ENCODE peak calls at places on chromosomes 6 and 20, in five cellular contexts. One of them, this sample, is unnamed. For H3K4me1, the result is how much of the 10 kb centered on the place peaks cover.

GRCh38 chr6:26207248-26207801 is 120.1 kb downstream of the HFE start:
- DNase-seq in CD8-positive, alpha-beta memory T cell: peak
- DNase-seq in prostate gland: no peak
- DNase-seq in HCT116: no peak
- DNase-seq in IMR-90: no peak
- DNase-seq in this sample: no peak

GRCh38 chr6:45927421-45928234 is 88.0 kb downstream of the CLIC5 start:
- DNase-seq in CD8-positive, alpha-beta memory T cell: no peak
- DNase-seq in prostate gland: no peak
- DNase-seq in HCT116: no peak
- DNase-seq in IMR-90: no peak
- DNase-seq in this sample: no peak

GRCh38 chr6:88586371-88587157 is 376.9 kb downstream of the RNGTT start:
- DNase-seq in CD8-positive, alpha-beta memory T cell: no peak
- DNase-seq in prostate gland: no peak
- DNase-seq in HCT116: no peak
- DNase-seq in IMR-90: no peak
- DNase-seq in this sample: no peak

GRCh38 chr20:46752639-46753235 is 43.3 kb downstream of the SLC2A10 start:
- DNase-seq in CD8-positive, alpha-beta memory T cell: peak
- DNase-seq in prostate gland: peak
- DNase-seq in HCT116: no peak
- DNase-seq in IMR-90: peak
- DNase-seq in this sample: no peak

GRCh38 chr6:105209950-105210706 is 30.3 kb upstream of the POPDC3 start:
- DNase-seq in CD8-positive, alpha-beta memory T cell: no peak
- DNase-seq in prostate gland: no peak
- DNase-seq in HCT116: peak
- DNase-seq in IMR-90: peak
- DNase-seq in this sample: no peak

GRCh38 chr6:104973404-104973803 is 16.5 kb downstream of the LIN28B start:
- DNase-seq in CD8-positive, alpha-beta memory T cell: no peak
- DNase-seq in prostate gland: no peak
- DNase-seq in HCT116: no peak
- DNase-seq in IMR-90: no peak
- DNase-seq in this sample: no peak

GRCh38 chr20:22346716-22347115 is 237.7 kb downstream of the FOXA2 start:
- DNase-seq in CD8-positive, alpha-beta memory T cell: no peak
- DNase-seq in prostate gland: no peak
- DNase-seq in HCT116: no peak
- DNase-seq in IMR-90: no peak
- DNase-seq in this sample: no peak

GRCh38 chr6:99512033-99512432 is 3.2 kb downstream of the USP45 start:
- DNase-seq in CD8-positive, alpha-beta memory T cell: no peak
- DNase-seq in prostate gland: no peak
- DNase-seq in HCT116: no peak
- DNase-seq in IMR-90: peak
- DNase-seq in this sample: no peak

GRCh38 chr20:31560094-31560899 is 44.8 kb upstream of the ID1 start:
- DNase-seq in CD8-positive, alpha-beta memory T cell: peak
- DNase-seq in prostate gland: peak
- DNase-seq in HCT116: peak
- DNase-seq in IMR-90: peak
- DNase-seq in this sample: no peak

GRCh38 chr6:42260972-42261371 is 43.3 kb upstream of the MRPS10 start:
- DNase-seq in CD8-positive, alpha-beta memory T cell: peak
- DNase-seq in prostate gland: no peak
- DNase-seq in HCT116: no peak
- DNase-seq in IMR-90: no peak
- DNase-seq in this sample: no peak

DNA sequence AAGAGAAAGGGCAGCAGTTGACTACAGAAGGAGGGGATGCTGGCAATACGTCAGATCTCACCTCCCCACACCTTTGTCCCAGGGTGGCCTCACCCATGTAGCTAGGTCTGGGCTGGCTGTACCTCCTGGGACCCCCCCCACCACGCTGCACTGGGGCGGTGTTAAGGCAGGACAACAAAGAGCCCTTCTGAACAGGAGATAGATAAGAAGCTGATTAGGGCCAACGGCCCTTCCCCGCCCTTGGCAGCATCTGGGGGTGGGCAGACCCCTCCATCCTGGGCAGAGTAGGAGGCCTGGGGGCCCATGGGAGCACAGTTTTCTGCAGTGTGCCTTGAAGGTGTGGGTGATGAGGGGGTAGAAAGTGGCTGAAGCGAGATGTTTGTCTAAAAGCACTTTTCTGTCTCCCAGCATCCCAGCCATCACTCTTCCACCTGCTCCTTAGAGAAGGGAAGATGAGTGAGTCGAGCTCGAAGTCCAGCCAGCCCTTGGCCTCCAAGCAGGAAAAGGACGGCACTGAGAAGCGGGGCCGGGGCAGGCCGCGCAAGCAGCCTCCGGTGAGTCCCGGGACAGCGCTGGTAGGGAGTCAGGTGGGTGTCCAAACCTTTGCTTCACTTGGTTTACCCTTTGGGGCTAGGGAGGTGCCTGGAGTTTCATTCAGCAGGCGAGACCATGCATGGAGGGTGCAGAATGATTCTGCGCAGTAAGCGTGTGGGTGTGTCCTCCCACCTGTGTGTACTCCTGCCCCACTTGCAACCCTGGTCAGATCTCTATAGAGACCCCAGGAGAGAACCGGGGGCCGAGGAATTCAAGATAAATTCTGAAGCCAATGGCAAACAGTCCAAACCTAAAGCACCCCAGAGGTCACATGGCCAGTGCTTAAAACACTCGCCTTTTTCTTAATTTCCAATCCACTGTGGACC is 3.9 kb downstream of the HMGA1 start:
- DNase-seq in CD8-positive, alpha-beta memory T cell: no peak
- DNase-seq in prostate gland: no peak
- DNase-seq in HCT116: no peak
- DNase-seq in IMR-90: no peak
- DNase-seq in this sample: no peak
- H3K4me1 ChIP-seq in CD8-positive, alpha-beta memory T cell: under half
- H3K4me1 ChIP-seq in prostate gland: under half
- H3K4me1 ChIP-seq in HCT116: half or more
- H3K4me1 ChIP-seq in IMR-90: under half
- H3K4me1 ChIP-seq in this sample: under half

GRCh38 chr6:32847004-32847403 is 3.2 kb upstream of the PSMB8 start:
- DNase-seq in CD8-positive, alpha-beta memory T cell: no peak
- DNase-seq in prostate gland: no peak
- DNase-seq in HCT116: no peak
- DNase-seq in IMR-90: no peak
- DNase-seq in this sample: no peak

GRCh38 chr6:32845381-32845884 is 1.6 kb upstream of the PSMB8 start:
- DNase-seq in CD8-positive, alpha-beta memory T cell: peak
- DNase-seq in prostate gland: no peak
- DNase-seq in HCT116: no peak
- DNase-seq in IMR-90: no peak
- DNase-seq in this sample: no peak

GRCh38 chr6:32843321-32843978 is 397 bp downstream of the PSMB8 start:
- DNase-seq in CD8-positive, alpha-beta memory T cell: no peak
- DNase-seq in prostate gland: peak
- DNase-seq in HCT116: no peak
- DNase-seq in IMR-90: no peak
- DNase-seq in this sample: no peak

GRCh38 chr6:32843979-32844838 is at the start of gene PSMB8:
- DNase-seq in CD8-positive, alpha-beta memory T cell: peak
- DNase-seq in prostate gland: peak
- DNase-seq in HCT116: peak
- DNase-seq in IMR-90: peak
- DNase-seq in this sample: peak

GRCh38 chr6:32844839-32845372 is 1.1 kb upstream of the PSMB8 start:
- DNase-seq in CD8-positive, alpha-beta memory T cell: no peak
- DNase-seq in prostate gland: no peak
- DNase-seq in HCT116: no peak
- DNase-seq in IMR-90: no peak
- DNase-seq in this sample: no peak
- H3K27ac ChIP-seq in CD8-positive, alpha-beta memory T cell: peak
- H3K27ac ChIP-seq in prostate gland: peak
- H3K27ac ChIP-seq in HCT116: peak
- H3K27ac ChIP-seq in IMR-90: no peak
- H3K27ac ChIP-seq in this sample: no peak

GRCh38 chr20:5829241-5829809 is 79.1 kb downstream of the SHLD1 start:
- DNase-seq in CD8-positive, alpha-beta memory T cell: no peak
- DNase-seq in prostate gland: no peak
- DNase-seq in HCT116: no peak
- DNase-seq in IMR-90: no peak
- DNase-seq in this sample: no peak
- H3K4me3 ChIP-seq in CD8-positive, alpha-beta memory T cell: no peak
- H3K4me3 ChIP-seq in prostate gland: no peak
- H3K4me3 ChIP-seq in HCT116: no peak
- H3K4me3 ChIP-seq in IMR-90: no peak
- H3K4me3 ChIP-seq in this sample: no peak

GRCh38 chr20:45014671-45015415 is 48.5 kb downstream of the STK4 start:
- DNase-seq in CD8-positive, alpha-beta memory T cell: no peak
- DNase-seq in prostate gland: no peak
- DNase-seq in HCT116: no peak
- DNase-seq in IMR-90: peak
- DNase-seq in this sample: no peak
- H3K4me1 ChIP-seq in CD8-positive, alpha-beta memory T cell: half or more
- H3K4me1 ChIP-seq in prostate gland: under half
- H3K4me1 ChIP-seq in HCT116: under half
- H3K4me1 ChIP-seq in IMR-90: under half
- H3K4me1 ChIP-seq in this sample: under half